ENCODE peak calls at places on chromosomes 5 and 9, in eight cellular contexts. One of them, this sample, is unnamed.
A peak's percentile ranks its signal among the peaks of the same experiment; 100 is the strongest.

GRCh38 chr9:99029083-99029482 is 75.8 kb upstream of the TGFBR1 start:
- DNase-seq in AG04450: no peak
- DNase-seq in H54: no peak
- DNase-seq in frontal cortex: no peak
- DNase-seq in lung: no peak
- DNase-seq in brain microvascular endothelial cell: no peak
- DNase-seq in A549: no peak
- DNase-seq in NCI-H146: no peak
- DNase-seq in this sample: no peak

GRCh38 chr5:90941002-90941720 is 382.6 kb downstream of the ADGRV1 start:
- DNase-seq in AG04450: no peak
- DNase-seq in H54: no peak
- DNase-seq in frontal cortex: no peak
- DNase-seq in lung: no peak
- DNase-seq in brain microvascular endothelial cell: no peak
- DNase-seq in A549: no peak
- DNase-seq in NCI-H146: no peak
- DNase-seq in this sample: no peak

GRCh38 chr9:77016526-77017504 is 2.6 kb upstream of the FOXB2 start:
- DNase-seq in AG04450: no peak
- DNase-seq in H54: no peak
- DNase-seq in frontal cortex: no peak
- DNase-seq in lung: no peak
- DNase-seq in brain microvascular endothelial cell: no peak
- DNase-seq in A549: no peak
- DNase-seq in NCI-H146: no peak
- DNase-seq in this sample: no peak

GRCh38 chr9:20621553-20622329 is 558 bp downstream of the MLLT3 start:
- DNase-seq in AG04450: no peak
- DNase-seq in H54: no peak
- DNase-seq in frontal cortex: peak; percentile 59
- DNase-seq in lung: peak; percentile 73
- DNase-seq in brain microvascular endothelial cell: peak; percentile 59
- DNase-seq in A549: peak; percentile 86
- DNase-seq in NCI-H146: peak; percentile 81
- DNase-seq in this sample: no peak

GRCh38 chr9:109868722-109869121 is 88.7 kb downstream of the PALM2AKAP2 start:
- DNase-seq in AG04450: no peak
- DNase-seq in H54: no peak
- DNase-seq in frontal cortex: no peak
- DNase-seq in lung: no peak
- DNase-seq in brain microvascular endothelial cell: no peak
- DNase-seq in A549: no peak
- DNase-seq in NCI-H146: no peak
- DNase-seq in this sample: no peak

GRCh38 chr5:10695055-10695649 is 65.9 kb downstream of the DAP start:
- DNase-seq in AG04450: no peak
- DNase-seq in H54: peak; percentile 73
- DNase-seq in frontal cortex: peak; percentile 72
- DNase-seq in lung: peak; percentile 80
- DNase-seq in brain microvascular endothelial cell: peak; percentile 60
- DNase-seq in A549: peak; percentile 75
- DNase-seq in NCI-H146: peak; percentile 47
- DNase-seq in this sample: peak; percentile 79

GRCh38 chr9:23771746-23772145 is 54.3 kb downstream of the ELAVL2 start:
- DNase-seq in AG04450: no peak
- DNase-seq in H54: no peak
- DNase-seq in frontal cortex: no peak
- DNase-seq in lung: no peak
- DNase-seq in brain microvascular endothelial cell: no peak
- DNase-seq in A549: no peak
- DNase-seq in NCI-H146: no peak
- DNase-seq in this sample: no peak

GRCh38 chr5:179127136-179128040 is 67.2 kb downstream of the ZNF354C start:
- DNase-seq in AG04450: no peak
- DNase-seq in H54: no peak
- DNase-seq in frontal cortex: no peak
- DNase-seq in lung: no peak
- DNase-seq in brain microvascular endothelial cell: no peak
- DNase-seq in A549: no peak
- DNase-seq in NCI-H146: no peak
- DNase-seq in this sample: no peak

GRCh38 chr5:141084487-141084989 is 9.9 kb upstream of the PCDHB2 start:
- DNase-seq in AG04450: no peak
- DNase-seq in H54: peak; percentile 44
- DNase-seq in frontal cortex: peak; percentile 15
- DNase-seq in lung: peak; percentile 53
- DNase-seq in brain microvascular endothelial cell: peak; percentile 12
- DNase-seq in A549: peak; percentile 79
- DNase-seq in NCI-H146: peak; percentile 78
- DNase-seq in this sample: peak; percentile 90

GRCh38 chr5:149381986-149382338 is 2.9 kb upstream of the IL17B start:
- DNase-seq in AG04450: no peak
- DNase-seq in H54: peak; percentile 83
- DNase-seq in frontal cortex: peak; percentile 85
- DNase-seq in lung: peak; percentile 79
- DNase-seq in brain microvascular endothelial cell: peak; percentile 66
- DNase-seq in A549: peak; percentile 68
- DNase-seq in NCI-H146: peak; percentile 27
- DNase-seq in this sample: peak; percentile 95

GRCh38 chr5:140734354-140734753 is 34.1 kb downstream of the ZMAT2 start:
- DNase-seq in AG04450: no peak
- DNase-seq in H54: no peak
- DNase-seq in frontal cortex: no peak
- DNase-seq in lung: no peak
- DNase-seq in brain microvascular endothelial cell: no peak
- DNase-seq in A549: peak; percentile 50
- DNase-seq in NCI-H146: peak; percentile 25
- DNase-seq in this sample: peak; percentile 60

GRCh38 chr5:121350493-121350892 is 501.2 kb upstream of the FTMT start:
- DNase-seq in AG04450: no peak
- DNase-seq in H54: no peak
- DNase-seq in frontal cortex: no peak
- DNase-seq in lung: no peak
- DNase-seq in brain microvascular endothelial cell: no peak
- DNase-seq in A549: no peak
- DNase-seq in NCI-H146: no peak
- DNase-seq in this sample: no peak

GRCh38 chr5:26802944-26803343 is 235.4 kb downstream of the CDH9 start:
- DNase-seq in AG04450: no peak
- DNase-seq in H54: no peak
- DNase-seq in frontal cortex: no peak
- DNase-seq in lung: no peak
- DNase-seq in brain microvascular endothelial cell: no peak
- DNase-seq in A549: no peak
- DNase-seq in NCI-H146: no peak
- DNase-seq in this sample: peak; percentile 25

This sample was measured in T47D.